ENCODE peak calls at places on chromosomes 13 and 19, in seven cellular contexts. G is amniotic stem cell; O is tibial artery; R is lower lobe of right lung; V is activated T-cell treated with anti-CD3 and anti-CD28 coated beads for 1 hour; A is stimulated activated CD4-positive, alpha-beta T cell treated with anti-CD3 and anti-CD28 coated beads, Interleukin-4, amount 100 ng/mL, for 48 hours; X is MV-4-11. S is an unnamed sample.

GRCh38 chr19:887072-887471 is 5.9 kb downstream of the MED16 start:
- DNase-seq in G (peak), O (no peak), R (no peak), V (no peak), A (no peak), X (no peak), S (peak)

GRCh38 chr19:38071647-38072046 is 152.4 kb downstream of the DPF1 start:
- DNase-seq in G (no peak), O (no peak), R (no peak), V (no peak), A (no peak), X (no peak), S (no peak)

GRCh38 chr13:110361365-110361911 is 54.4 kb downstream of the COL4A2 start:
- DNase-seq in G (no peak), O (peak), R (no peak), V (no peak), A (no peak), X (no peak), S (no peak)

GRCh38 chr19:21604941-21605548 is 99.6 kb downstream of the ZNF429 start:
- DNase-seq in G (no peak), O (no peak), R (no peak), V (no peak), A (no peak), X (no peak), S (no peak)

GRCh38 chr13:28329395-28330158 is 165.4 kb downstream of the FLT1 start:
- DNase-seq in G (peak), O (no peak), R (peak), V (no peak), A (no peak), X (no peak), S (peak)

GRCh38 chr13:101935828-101936227 is 466.0 kb downstream of the FGF14 start:
- DNase-seq in G (no peak), O (no peak), R (no peak), V (no peak), A (no peak), X (no peak), S (no peak)

GRCh38 chr19:48654299-48655059 is 8.5 kb upstream of the CA11 start:
- DNase-seq in G (no peak), O (no peak), R (no peak), V (no peak), A (no peak), X (no peak), S (no peak)

GRCh38 chr19:10193666-10194499 is 870 bp downstream of the DNMT1 start:
- DNase-seq in G (no peak), O (no peak), R (no peak), V (peak), A (no peak), X (no peak), S (no peak)

GRCh38 chr19:44303305-44303704 is 1.5 kb downstream of the ZNF235 start:
- DNase-seq in G (no peak), O (no peak), R (no peak), V (no peak), A (no peak), X (no peak), S (no peak)

S was measured in AG04450.